ENCODE peak calls at places on chromosome 20, in six cellular contexts. One of them, this sample, is unnamed.

GRCh38 chr20:11981366-11981947 is 63.8 kb downstream of the BTBD3 start:
- DNase-seq in cardiac septum: no peak
- DNase-seq in HS-5: no peak
- DNase-seq in stimulated activated CD8-positive, alpha-beta memory T cell treated with anti-CD3 and anti-CD28 coated beads, Interleukin-12 subunit alpha, Interleukin-12 subunit beta, amount 100 ng/mL, for 4 hours: no peak
- DNase-seq in ACHN: no peak
- DNase-seq in stimulated activated naive B cell treated with anti-CD40 and anti-IgM and Interleukin-4, amounts not matched to agents 10 μg/mL and 1 μg/mL and 100 μg/mL, for 72 hours: no peak
- DNase-seq in this sample: no peak

GRCh38 chr20:7366189-7366588 is 574.1 kb downstream of the HAO1 start:
- DNase-seq in cardiac septum: no peak
- DNase-seq in HS-5: no peak
- DNase-seq in stimulated activated CD8-positive, alpha-beta memory T cell treated with anti-CD3 and anti-CD28 coated beads, Interleukin-12 subunit alpha, Interleukin-12 subunit beta, amount 100 ng/mL, for 4 hours: no peak
- DNase-seq in ACHN: no peak
- DNase-seq in stimulated activated naive B cell treated with anti-CD40 and anti-IgM and Interleukin-4, amounts not matched to agents 10 μg/mL and 1 μg/mL and 100 μg/mL, for 72 hours: no peak
- DNase-seq in this sample: no peak

GRCh38 chr20:40489886-40490285 is 199.2 kb downstream of the MAFB start:
- DNase-seq in cardiac septum: no peak
- DNase-seq in HS-5: peak; percentile 71
- DNase-seq in stimulated activated CD8-positive, alpha-beta memory T cell treated with anti-CD3 and anti-CD28 coated beads, Interleukin-12 subunit alpha, Interleukin-12 subunit beta, amount 100 ng/mL, for 4 hours: no peak
- DNase-seq in ACHN: peak; percentile 29
- DNase-seq in stimulated activated naive B cell treated with anti-CD40 and anti-IgM and Interleukin-4, amounts not matched to agents 10 μg/mL and 1 μg/mL and 100 μg/mL, for 72 hours: no peak
- DNase-seq in this sample: no peak

GRCh38 chr20:10369723-10370090 is 64.3 kb downstream of the MKKS start:
- DNase-seq in cardiac septum: no peak
- DNase-seq in HS-5: no peak
- DNase-seq in stimulated activated CD8-positive, alpha-beta memory T cell treated with anti-CD3 and anti-CD28 coated beads, Interleukin-12 subunit alpha, Interleukin-12 subunit beta, amount 100 ng/mL, for 4 hours: no peak
- DNase-seq in ACHN: peak; percentile 1
- DNase-seq in stimulated activated naive B cell treated with anti-CD40 and anti-IgM and Interleukin-4, amounts not matched to agents 10 μg/mL and 1 μg/mL and 100 μg/mL, for 72 hours: no peak
- DNase-seq in this sample: no peak

GRCh38 chr20:45788351-45788750 is 3.3 kb downstream of the WFDC3 start:
- DNase-seq in cardiac septum: no peak
- DNase-seq in HS-5: no peak
- DNase-seq in stimulated activated CD8-positive, alpha-beta memory T cell treated with anti-CD3 and anti-CD28 coated beads, Interleukin-12 subunit alpha, Interleukin-12 subunit beta, amount 100 ng/mL, for 4 hours: no peak
- DNase-seq in ACHN: no peak
- DNase-seq in stimulated activated naive B cell treated with anti-CD40 and anti-IgM and Interleukin-4, amounts not matched to agents 10 μg/mL and 1 μg/mL and 100 μg/mL, for 72 hours: no peak
- DNase-seq in this sample: no peak

GRCh38 chr20:62219992-62220665 is at the start of gene HRH3:
- DNase-seq in cardiac septum: no peak
- DNase-seq in HS-5: no peak
- DNase-seq in stimulated activated CD8-positive, alpha-beta memory T cell treated with anti-CD3 and anti-CD28 coated beads, Interleukin-12 subunit alpha, Interleukin-12 subunit beta, amount 100 ng/mL, for 4 hours: peak; percentile 12
- DNase-seq in ACHN: peak; percentile 32
- DNase-seq in stimulated activated naive B cell treated with anti-CD40 and anti-IgM and Interleukin-4, amounts not matched to agents 10 μg/mL and 1 μg/mL and 100 μg/mL, for 72 hours: no peak
- DNase-seq in this sample: no peak

GRCh38 chr20:62394248-62395245 is 7.6 kb downstream of the RPS21 start:
- DNase-seq in cardiac septum: no peak
- DNase-seq in HS-5: no peak
- DNase-seq in stimulated activated CD8-positive, alpha-beta memory T cell treated with anti-CD3 and anti-CD28 coated beads, Interleukin-12 subunit alpha, Interleukin-12 subunit beta, amount 100 ng/mL, for 4 hours: no peak
- DNase-seq in ACHN: no peak
- DNase-seq in stimulated activated naive B cell treated with anti-CD40 and anti-IgM and Interleukin-4, amounts not matched to agents 10 μg/mL and 1 μg/mL and 100 μg/mL, for 72 hours: no peak
- DNase-seq in this sample: no peak

GRCh38 chr20:24980321-24981053 is 12.1 kb downstream of the APMAP start:
- DNase-seq in cardiac septum: no peak
- DNase-seq in HS-5: no peak
- DNase-seq in stimulated activated CD8-positive, alpha-beta memory T cell treated with anti-CD3 and anti-CD28 coated beads, Interleukin-12 subunit alpha, Interleukin-12 subunit beta, amount 100 ng/mL, for 4 hours: no peak
- DNase-seq in ACHN: no peak
- DNase-seq in stimulated activated naive B cell treated with anti-CD40 and anti-IgM and Interleukin-4, amounts not matched to agents 10 μg/mL and 1 μg/mL and 100 μg/mL, for 72 hours: no peak
- DNase-seq in this sample: no peak

GRCh38 chr20:44141873-44142272 is 45.1 kb downstream of the JPH2 start:
- DNase-seq in cardiac septum: peak; percentile 79
- DNase-seq in HS-5: no peak
- DNase-seq in stimulated activated CD8-positive, alpha-beta memory T cell treated with anti-CD3 and anti-CD28 coated beads, Interleukin-12 subunit alpha, Interleukin-12 subunit beta, amount 100 ng/mL, for 4 hours: no peak
- DNase-seq in ACHN: no peak
- DNase-seq in stimulated activated naive B cell treated with anti-CD40 and anti-IgM and Interleukin-4, amounts not matched to agents 10 μg/mL and 1 μg/mL and 100 μg/mL, for 72 hours: no peak
- DNase-seq in this sample: no peak

GRCh38 chr20:45343445-45343866 is 4.8 kb downstream of the SDC4 start:
- DNase-seq in cardiac septum: no peak
- DNase-seq in HS-5: no peak
- DNase-seq in stimulated activated CD8-positive, alpha-beta memory T cell treated with anti-CD3 and anti-CD28 coated beads, Interleukin-12 subunit alpha, Interleukin-12 subunit beta, amount 100 ng/mL, for 4 hours: no peak
- DNase-seq in ACHN: no peak
- DNase-seq in stimulated activated naive B cell treated with anti-CD40 and anti-IgM and Interleukin-4, amounts not matched to agents 10 μg/mL and 1 μg/mL and 100 μg/mL, for 72 hours: no peak
- DNase-seq in this sample: no peak

GRCh38 chr20:11174861-11175260 is 501.1 kb upstream of the JAG1 start:
- DNase-seq in cardiac septum: no peak
- DNase-seq in HS-5: no peak
- DNase-seq in stimulated activated CD8-positive, alpha-beta memory T cell treated with anti-CD3 and anti-CD28 coated beads, Interleukin-12 subunit alpha, Interleukin-12 subunit beta, amount 100 ng/mL, for 4 hours: no peak
- DNase-seq in ACHN: no peak
- DNase-seq in stimulated activated naive B cell treated with anti-CD40 and anti-IgM and Interleukin-4, amounts not matched to agents 10 μg/mL and 1 μg/mL and 100 μg/mL, for 72 hours: no peak
- DNase-seq in this sample: no peak

GRCh38 chr20:6746901-6747609 is 20.4 kb upstream of the BMP2 start:
- DNase-seq in cardiac septum: no peak
- DNase-seq in HS-5: no peak
- DNase-seq in stimulated activated CD8-positive, alpha-beta memory T cell treated with anti-CD3 and anti-CD28 coated beads, Interleukin-12 subunit alpha, Interleukin-12 subunit beta, amount 100 ng/mL, for 4 hours: no peak
- DNase-seq in ACHN: peak; percentile 7
- DNase-seq in stimulated activated naive B cell treated with anti-CD40 and anti-IgM and Interleukin-4, amounts not matched to agents 10 μg/mL and 1 μg/mL and 100 μg/mL, for 72 hours: no peak
- DNase-seq in this sample: no peak